ENCODE peak calls at places on chromosomes 13 and 19, in four cellular contexts. O, N, C and Z are unnamed samples.

GRCh38 chr13:113119166-113119821 is 3.3 kb upstream of the F10 start:
- DNase-seq in O (no peak), N (no peak), C (no peak), Z (no peak)

GRCh38 chr19:17680235-17680722 is 7.9 kb downstream of the UNC13A start:
- DNase-seq in O (peak; percentile 88), N (peak; percentile 54), C (peak; percentile 74), Z (no peak)

GRCh38 chr13:49938921-49939320 is 2.8 kb upstream of the SPRYD7 start:
- DNase-seq in O (no peak), N (no peak), C (no peak), Z (no peak)

GRCh38 chr19:13035820-13036365 is 40.6 kb downstream of the NFIX start:
- DNase-seq in O (no peak), N (no peak), C (no peak), Z (no peak)

GRCh38 chr13:93736111-93736510 is 509.5 kb downstream of the GPC6 start:
- DNase-seq in O (peak; percentile 68), N (no peak), C (no peak), Z (peak; percentile 42)

GRCh38 chr13:48411281-48412099 is 1.4 kb downstream of the LPAR6 start:
- DNase-seq in O (peak; percentile 33), N (no peak), C (peak; percentile 59), Z (no peak)

GRCh38 chr19:30799854-30800755 is 427.9 kb downstream of the ZNF536 start:
- DNase-seq in O (no peak), N (peak; percentile 33), C (no peak), Z (no peak)

GRCh38 chr13:94174009-94174408 is 305.5 kb downstream of the DCT start:
- DNase-seq in O (no peak), N (no peak), C (no peak), Z (no peak)

GRCh38 chr19:40379446-40380198 is 10.4 kb downstream of the HIPK4 start:
- DNase-seq in O (no peak), N (no peak), C (no peak), Z (no peak)

GRCh38 chr19:16022251-16022650 is 54.0 kb upstream of the TPM4 start:
- DNase-seq in O (no peak), N (no peak), C (no peak), Z (no peak)

GRCh38 chr13:21242236-21242635 is 65.8 kb downstream of the MRPL57 start:
- DNase-seq in O (no peak), N (no peak), C (no peak), Z (no peak)

GRCh38 chr19:6761053-6761676 is 6.1 kb downstream of the SH2D3A start:
- DNase-seq in O (peak; percentile 10), N (no peak), C (no peak), Z (no peak)

GRCh38 chr13:48712141-48712540 is 58.4 kb downstream of the CYSLTR2 start:
- DNase-seq in O (no peak), N (no peak), C (no peak), Z (no peak)

GRCh38 chr19:33821871-33822270 is 25.2 kb downstream of the KCTD15 start:
- DNase-seq in O (peak; percentile 68), N (no peak), C (no peak), Z (no peak)

GRCh38 chr13:76516013-76516412 is 370.2 kb downstream of the KCTD12 start:
- DNase-seq in O (peak; percentile 95), N (no peak), C (no peak), Z (no peak)

GRCh38 chr19:33399745-33400681 is 26.5 kb downstream of the CEBPG start:
- DNase-seq in O (no peak), N (no peak), C (no peak), Z (no peak)

GRCh38 chr13:30791354-30791921 is 56.1 kb downstream of the ALOX5AP start:
- DNase-seq in O (peak; percentile 92), N (no peak), C (no peak), Z (no peak)

GRCh38 chr13:111383591-111384440 is 63.4 kb downstream of the TEX29 start:
- DNase-seq in O (no peak), N (no peak), C (no peak), Z (no peak)

GRCh38 chr13:70884196-70884595 is 775.9 kb upstream of the KLHL1 start:
- DNase-seq in O (no peak), N (no peak), C (no peak), Z (no peak)

GRCh38 chr13:74062933-74063332 is 71.3 kb downstream of the KLF12 start:
- DNase-seq in O (peak; percentile 23), N (no peak), C (no peak), Z (no peak)

GRCh38 chr13:90416519-90416918 is 931.0 kb upstream of the MIR17HG start:
- DNase-seq in O (peak; percentile 38), N (no peak), C (peak; percentile 12), Z (peak; percentile 51)

GRCh38 chr19:49335784-49336481 is 727 bp downstream of the CD37 start:
- DNase-seq in O (no peak), N (no peak), C (no peak), Z (no peak)

GRCh38 chr19:29666634-29667389 is 1.6 kb downstream of the PLEKHF1 start:
- DNase-seq in O (peak; percentile 88), N (peak; percentile 68), C (peak; percentile 73), Z (no peak)

GRCh38 chr13:38602261-38602660 is 84.6 kb upstream of the FREM2 start:
- DNase-seq in O (no peak), N (no peak), C (peak; percentile 31), Z (no peak)

GRCh38 chr19:872266-872951 is 12.9 kb downstream of the CFD start:
- DNase-seq in O (peak; percentile 88), N (peak; percentile 71), C (peak; percentile 34), Z (no peak)

GRCh38 chr19:41447732-41448332 is 4.9 kb downstream of the ERICH4 start:
- DNase-seq in O (no peak), N (no peak), C (no peak), Z (no peak)

GRCh38 chr19:18287836-18288772 is 6.7 kb upstream of the JUND start:
- DNase-seq in O (peak; percentile 48), N (no peak), C (no peak), Z (no peak)

GRCh38 chr13:35987572-35988513 is 143.3 kb downstream of the DCLK1 start:
- DNase-seq in O (no peak), N (no peak), C (no peak), Z (no peak)

GRCh38 chr19:364496-365287 is 20.1 kb upstream of the MIER2 start:
- DNase-seq in O (no peak), N (no peak), C (no peak), Z (no peak)

GRCh38 chr13:20121154-20121515 is 39.7 kb downstream of the GJA3 start:
- DNase-seq in O (no peak), N (no peak), C (no peak), Z (no peak)

GRCh38 chr13:95536629-95537241 is 15.8 kb upstream of the CLDN10 start:
- DNase-seq in O (peak; percentile 55), N (no peak), C (peak; percentile 62), Z (no peak)

GRCh38 chr13:28607187-28607955 is 51.6 kb upstream of the POMP start:
- DNase-seq in O (no peak), N (no peak), C (no peak), Z (no peak)

GRCh38 chr13:49292742-49293498 is 45.2 kb downstream of the CDADC1 start:
- DNase-seq in O (peak; percentile 74), N (no peak), C (peak; percentile 75), Z (no peak)

GRCh38 chr19:49866933-49867782 is at the start of gene PNKP:
- DNase-seq in O (peak; percentile 95), N (peak; percentile 89), C (peak; percentile 93), Z (peak; percentile 42)

GRCh38 chr13:76471486-76471885 is 414.7 kb downstream of the KCTD12 start:
- DNase-seq in O (no peak), N (no peak), C (no peak), Z (no peak)

GRCh38 chr19:50723069-50723468 is at the start of gene CLEC11A:
- DNase-seq in O (peak; percentile 95), N (peak; percentile 56), C (no peak), Z (no peak)

GRCh38 chr13:100589178-100589725 is 663 bp upstream of the GGACT start:
- DNase-seq in O (peak; percentile 18), N (no peak), C (peak; percentile 41), Z (no peak)
- H3K4me3 ChIP-seq in O (peak overlapping the region; percentile 62), N (no peak overlapping the region), C (no peak overlapping the region), Z (no peak overlapping the region)

DNA sequence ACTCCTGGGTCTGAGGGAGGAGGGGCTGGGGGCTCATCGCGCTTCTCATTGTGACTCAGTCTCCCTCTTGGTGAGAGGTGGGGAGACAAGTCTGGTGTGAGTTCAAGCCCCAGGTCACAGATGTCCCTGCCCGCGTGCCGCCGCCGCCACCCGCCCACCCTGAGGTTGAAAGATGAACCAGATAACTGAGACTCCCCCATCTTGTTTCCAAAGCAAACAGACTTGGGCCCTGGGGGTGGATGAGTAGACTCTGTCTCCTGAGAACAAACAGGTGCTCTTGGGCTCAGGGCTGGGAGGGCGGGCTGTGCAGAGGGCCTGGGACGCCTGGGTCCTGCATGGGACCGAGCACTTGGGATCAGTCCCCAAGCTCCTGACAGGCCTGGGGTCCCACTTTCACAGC is 567 bp downstream of the SBK2 start:
- DNase-seq in O (no peak), N (no peak), C (no peak), Z (no peak)
- H3K4me3 ChIP-seq in O (no peak overlapping the region), N (no peak overlapping the region), C (no peak overlapping the region), Z (no peak overlapping the region)

GRCh38 chr13:34776390-34776981 is 165.6 kb upstream of the NBEA start:
- DNase-seq in O (no peak), N (no peak), C (no peak), Z (no peak)
- H3K4me3 ChIP-seq in O (no peak overlapping the region), N (no peak overlapping the region), C (no peak overlapping the region), Z (no peak overlapping the region)

GRCh38 chr19:2454962-2455409 is 1.8 kb downstream of the LMNB2 start:
- DNase-seq in O (no peak), N (no peak), C (no peak), Z (no peak)
- H3K4me3 ChIP-seq in O (peak overlapping the region; percentile 96), N (no peak overlapping the region), C (no peak overlapping the region), Z (peak overlapping the region; percentile 81)

DNA sequence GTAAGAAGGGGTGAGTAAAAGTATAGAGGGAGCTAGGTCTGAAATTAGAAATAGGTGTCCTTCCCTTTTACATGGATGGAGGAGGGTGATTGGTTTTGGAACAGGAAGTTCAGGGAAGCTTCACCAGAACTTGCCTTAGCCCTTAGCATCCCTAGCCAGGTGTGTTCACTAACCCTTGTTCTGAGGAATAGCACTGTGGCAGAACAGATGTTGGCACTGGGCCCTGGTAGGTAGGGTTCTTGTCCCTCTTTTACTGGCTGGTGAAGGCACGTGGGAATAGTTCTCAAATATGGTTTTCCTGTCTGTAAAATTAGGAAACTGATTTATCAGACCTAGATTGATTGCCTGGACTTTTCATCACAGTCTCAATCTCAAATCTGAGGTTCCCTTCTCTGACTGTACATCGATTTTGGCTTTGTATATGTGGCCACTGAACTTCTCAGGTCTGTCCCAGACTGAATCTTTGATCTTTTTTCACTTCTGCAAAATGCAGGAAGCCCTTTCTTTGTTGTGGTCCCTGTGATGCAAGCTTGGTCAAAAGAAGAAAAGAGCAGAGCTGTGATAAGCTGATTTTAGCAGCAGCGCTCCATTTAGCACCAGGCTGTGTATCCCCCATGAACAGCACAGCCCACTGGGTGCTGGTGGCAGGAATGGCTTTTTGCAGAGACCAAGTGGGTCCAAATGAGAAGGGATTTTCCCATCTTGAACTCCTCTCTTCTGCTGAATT is 86.2 kb upstream of the HTR2A start:
- DNase-seq in O (no peak), N (no peak), C (no peak), Z (no peak)
- H3K4me3 ChIP-seq in O (no peak overlapping the region), N (no peak overlapping the region), C (no peak overlapping the region), Z (no peak overlapping the region)

GRCh38 chr19:23795462-23795861 is 36.8 kb upstream of the ZNF681 start:
- DNase-seq in O (no peak), N (no peak), C (no peak), Z (no peak)
- H3K4me3 ChIP-seq in O (no peak overlapping the region), N (no peak overlapping the region), C (no peak overlapping the region), Z (no peak overlapping the region)